ENCODE peak calls at places on chromosomes 13 and 19, in six cellular contexts. Q is heart right ventricle, M is GM13977, F is HFF-Myc, T is thoracic aorta, Y is Peyer's patch. D is an unnamed sample.

GRCh38 chr19:40369797-40370196 is 20.2 kb downstream of the HIPK4 start:
- DNase-seq in Q (no peak), M (no peak), F (no peak), T (no peak), Y (no peak), D (no peak)

GRCh38 chr19:39265321-39265916 is 2.8 kb upstream of the IFNL2 start:
- DNase-seq in Q (no peak), M (no peak), F (no peak), T (no peak), Y (no peak), D (no peak)

GRCh38 chr13:32504263-32504662 is 34.3 kb downstream of the N4BP2L2 start:
- DNase-seq in Q (no peak), M (no peak), F (no peak), T (no peak), Y (no peak), D (no peak)

GRCh38 chr13:98810746-98811145 is 58.3 kb upstream of the SLC15A1 start:
- DNase-seq in Q (no peak), M (no peak), F (no peak), T (no peak), Y (no peak), D (no peak)

GRCh38 chr13:33543631-33544030 is 258.1 kb upstream of the STARD13 start:
- DNase-seq in Q (no peak), M (no peak), F (no peak), T (no peak), Y (no peak), D (no peak)

GRCh38 chr13:81396172-81396571 is 1055.2 kb upstream of the SPRY2 start:
- DNase-seq in Q (no peak), M (no peak), F (no peak), T (no peak), Y (no peak), D (no peak)

GRCh38 chr13:68160466-68160865 is 930.3 kb upstream of the PCDH9 start:
- DNase-seq in Q (no peak), M (no peak), F (no peak), T (no peak), Y (no peak), D (no peak)

GRCh38 chr13:40352385-40352778 is 314.1 kb downstream of the FOXO1 start:
- DNase-seq in Q (no peak), M (no peak), F (no peak), T (peak; percentile 10), Y (no peak), D (no peak)

GRCh38 chr13:51793570-51794273 is 10.2 kb downstream of the DHRS12 start:
- DNase-seq in Q (no peak), M (peak; percentile 51), F (peak; percentile 42), T (no peak), Y (no peak), D (peak; percentile 54)

GRCh38 chr13:29707876-29708543 is 112.5 kb upstream of the SLC7A1 start:
- DNase-seq in Q (no peak), M (peak; percentile 53), F (peak; percentile 24), T (no peak), Y (no peak), D (no peak)

GRCh38 chr13:20608438-20609020 is 41.6 kb downstream of the IFT88 start:
- DNase-seq in Q (no peak), M (no peak), F (no peak), T (no peak), Y (no peak), D (peak; percentile 4)

GRCh38 chr13:51844862-51845573 is at the start of gene TMEM272:
- DNase-seq in Q (peak; percentile 31), M (peak; percentile 73), F (no peak), T (no peak), Y (peak; percentile 71), D (no peak)

GRCh38 chr19:927044-927706 is 1.3 kb downstream of the ARID3A start:
- DNase-seq in Q (no peak), M (peak; percentile 77), F (no peak), T (no peak), Y (no peak), D (no peak)

GRCh38 chr19:35216833-35217707 is 11.5 kb downstream of the FAM187B start:
- DNase-seq in Q (peak; percentile 49), M (no peak), F (no peak), T (no peak), Y (no peak), D (no peak)

GRCh38 chr19:34837262-34837661 is 64.2 kb upstream of the ZNF599 start:
- DNase-seq in Q (peak; percentile 86), M (no peak), F (no peak), T (no peak), Y (peak; percentile 69), D (no peak)

GRCh38 chr19:10654610-10655456 is 687 bp downstream of the ILF3 start:
- DNase-seq in Q (peak; percentile 51), M (peak; percentile 94), F (no peak), T (no peak), Y (peak; percentile 61), D (no peak)

GRCh38 chr13:48333976-48334375 is 30.4 kb downstream of the RB1 start:
- DNase-seq in Q (no peak), M (no peak), F (no peak), T (no peak), Y (no peak), D (no peak)

GRCh38 chr13:30141773-30142501 is 165.4 kb downstream of the KATNAL1 start:
- DNase-seq in Q (no peak), M (no peak), F (no peak), T (no peak), Y (no peak), D (no peak)

GRCh38 chr13:28657784-28658538 is 969 bp upstream of the POMP start:
- DNase-seq in Q (no peak), M (no peak), F (no peak), T (no peak), Y (no peak), D (no peak)

GRCh38 chr19:6232567-6232966 is 47.2 kb downstream of the MLLT1 start:
- DNase-seq in Q (no peak), M (no peak), F (peak; percentile 52), T (no peak), Y (no peak), D (peak; percentile 89)

GRCh38 chr19:6065685-6066365 is 44.5 kb downstream of the RFX2 start:
- DNase-seq in Q (peak; percentile 66), M (no peak), F (no peak), T (no peak), Y (peak; percentile 89), D (no peak)

GRCh38 chr13:111337741-111338140 is 17.3 kb downstream of the TEX29 start:
- DNase-seq in Q (peak; percentile 0), M (no peak), F (no peak), T (no peak), Y (no peak), D (no peak)

GRCh38 chr19:48393559-48394330 is at the start of gene GRIN2D:
- DNase-seq in Q (no peak), M (no peak), F (no peak), T (no peak), Y (peak; percentile 53), D (no peak)

GRCh38 chr19:38650911-38651584 is 3.6 kb downstream of the ACTN4 start:
- DNase-seq in Q (no peak), M (no peak), F (no peak), T (no peak), Y (no peak), D (peak; percentile 31)

GRCh38 chr13:112852392-112852791 is 116.6 kb upstream of the MCF2L start:
- DNase-seq in Q (no peak), M (no peak), F (no peak), T (no peak), Y (peak; percentile 34), D (no peak)

GRCh38 chr19:19711306-19711933 is 21.5 kb downstream of the ZNF14 start:
- DNase-seq in Q (no peak), M (no peak), F (no peak), T (no peak), Y (no peak), D (no peak)

GRCh38 chr19:49042177-49042576 is 1.5 kb upstream of the CGB5 start:
- DNase-seq in Q (no peak), M (no peak), F (no peak), T (no peak), Y (no peak), D (no peak)

GRCh38 chr13:112990783-112991182 is 21.8 kb downstream of the MCF2L start:
- DNase-seq in Q (no peak), M (no peak), F (no peak), T (no peak), Y (peak; percentile 90), D (no peak)

GRCh38 chr19:57515218-57515617 is 11.9 kb upstream of the ZNF549 start:
- DNase-seq in Q (no peak), M (no peak), F (no peak), T (no peak), Y (no peak), D (no peak)

GRCh38 chr19:53881482-53882390 is at the start of gene PRKCG:
- DNase-seq in Q (no peak), M (peak; percentile 68), F (no peak), T (no peak), Y (peak; percentile 73), D (no peak)
- TF ChIP-seq CTCF in Q (peak; percentile 65), M (peak; percentile 64), F (peak; percentile 62), T (peak; percentile 41), Y (peak; percentile 57), D (peak; percentile 51)

GRCh38 chr13:27199691-27200090 is 28.1 kb upstream of the USP12 start:
- DNase-seq in Q (no peak), M (no peak), F (no peak), T (no peak), Y (no peak), D (no peak)

GRCh38 chr13:27203186-27203585 is 31.6 kb upstream of the USP12 start:
- DNase-seq in Q (no peak), M (no peak), F (no peak), T (no peak), Y (no peak), D (no peak)

GRCh38 chr13:27200413-27201066 is 28.9 kb upstream of the USP12 start:
- DNase-seq in Q (no peak), M (no peak), F (no peak), T (no peak), Y (no peak), D (no peak)

GRCh38 chr13:27201661-27202060 is 30.1 kb upstream of the USP12 start:
- DNase-seq in Q (no peak), M (no peak), F (no peak), T (no peak), Y (no peak), D (no peak)

GRCh38 chr13:27203854-27204253 is 32.2 kb upstream of the USP12 start:
- DNase-seq in Q (no peak), M (no peak), F (no peak), T (no peak), Y (no peak), D (no peak)
- TF ChIP-seq CTCF in Q (peak; percentile 31), M (no peak), F (no peak), T (no peak), Y (peak; percentile 47), D (peak; percentile 28)

DNA sequence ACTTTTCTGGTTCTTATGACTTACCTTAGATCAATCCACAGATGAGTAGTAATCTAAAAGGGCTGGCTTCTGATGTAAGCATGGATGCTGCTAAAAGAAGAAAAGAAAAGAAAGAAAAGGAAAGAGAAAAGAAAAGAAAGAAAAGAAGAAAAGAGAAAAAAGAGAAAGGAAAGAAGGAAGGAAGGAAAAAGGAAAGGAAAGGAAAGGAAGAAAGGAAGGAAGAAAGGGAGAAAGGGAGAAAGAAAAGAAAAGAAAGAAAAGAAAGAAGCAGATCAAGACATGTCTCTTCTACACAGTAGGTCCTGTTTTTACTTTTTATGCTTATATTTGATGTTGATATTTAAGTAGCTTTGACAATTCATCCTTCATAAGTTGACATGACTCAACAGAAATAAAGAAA is 421.3 kb downstream of the DIAPH3 start:
- DNase-seq in Q (no peak), M (no peak), F (no peak), T (no peak), Y (no peak), D (no peak)
- TF ChIP-seq CTCF in Q (no peak), M (no peak), F (no peak), T (no peak), Y (no peak), D (no peak)

GRCh38 chr13:45918597-45918996 is 67.0 kb upstream of the SIAH3 start:
- DNase-seq in Q (no peak), M (no peak), F (no peak), T (no peak), Y (no peak), D (no peak)
- TF ChIP-seq CTCF in Q (no peak), M (no peak), F (no peak), T (no peak), Y (no peak), D (no peak)

D was measured in astrocyte of the cerebellum.